ENCODE peak calls at places on chromosome 9, in seven cellular contexts. U is H1, I is HCT116, H is SK-N-SH, N is K562, X is GM12878, S is HepG2. M is an unnamed sample.
A peak's percentile ranks its signal among the peaks of the same experiment; 100 is the strongest.

GRCh38 chr9:97518909-97519307 is 17.4 kb downstream of the TMOD1 start:
- DNase-seq in H (no peak), U (no peak), N (no peak), S (no peak), I (no peak), X (no peak), M (no peak)

GRCh38 chr9:19030899-19031298 is 2.1 kb downstream of the SAXO1 start:
- DNase-seq in N (no peak), U (no peak), X (no peak), I (no peak), S (no peak), H (no peak), M (no peak)

GRCh38 chr9:110936719-110937452 is 101.4 kb downstream of the LPAR1 start:
- DNase-seq in S (no peak), U (no peak), N (no peak), I (no peak), H (no peak), X (no peak), M (no peak)

GRCh38 chr9:19946446-19947109 is 157.7 kb upstream of the SLC24A2 start:
- DNase-seq in N (no peak), I (no peak), S (no peak), U (no peak), X (no peak), H (peak; percentile 57), M (no peak)

GRCh38 chr9:129289131-129289731 is 111.2 kb upstream of the IER5L start:
- DNase-seq in U (peak; percentile 44), N (no peak), S (no peak), I (no peak), H (no peak), X (no peak), M (no peak)

GRCh38 chr9:8652282-8652681 is 852.7 kb upstream of the DMAC1 start:
- DNase-seq in S (no peak), U (no peak), I (no peak), H (no peak), N (no peak), X (no peak), M (no peak)

GRCh38 chr9:110307191-110307590 is 30.5 kb downstream of the TXNDC8 start:
- DNase-seq in N (no peak), I (no peak), X (no peak), S (no peak), H (no peak), U (no peak), M (no peak)

GRCh38 chr9:78030553-78031270 is 899 bp downstream of the GNAQ start:
- DNase-seq in X (no peak), S (no peak), N (peak; percentile 43), H (peak; percentile 80), U (peak; percentile 70), I (no peak), M (no peak)

GRCh38 chr9:129336601-129337286 is 158.7 kb upstream of the IER5L start:
- DNase-seq in X (no peak), H (no peak), S (no peak), I (no peak), U (peak; percentile 67), N (peak; percentile 48), M (no peak)

GRCh38 chr9:123926986-123927385 is 2.9 kb downstream of the DENND1A start:
- DNase-seq in H (no peak), U (no peak), S (no peak), I (no peak), N (no peak), X (no peak), M (no peak)

GRCh38 chr9:123924727-123925126 is 5.2 kb downstream of the DENND1A start:
- DNase-seq in S (no peak), X (no peak), N (no peak), U (no peak), I (no peak), H (no peak), M (no peak)

GRCh38 chr9:123923884-123924283 is 6.0 kb downstream of the DENND1A start:
- DNase-seq in S (no peak), I (no peak), N (no peak), H (no peak), U (no peak), X (no peak), M (no peak)

GRCh38 chr9:123925161-123925560 is 4.8 kb downstream of the DENND1A start:
- DNase-seq in H (no peak), S (no peak), N (no peak), U (no peak), I (no peak), X (no peak), M (no peak)

DNA sequence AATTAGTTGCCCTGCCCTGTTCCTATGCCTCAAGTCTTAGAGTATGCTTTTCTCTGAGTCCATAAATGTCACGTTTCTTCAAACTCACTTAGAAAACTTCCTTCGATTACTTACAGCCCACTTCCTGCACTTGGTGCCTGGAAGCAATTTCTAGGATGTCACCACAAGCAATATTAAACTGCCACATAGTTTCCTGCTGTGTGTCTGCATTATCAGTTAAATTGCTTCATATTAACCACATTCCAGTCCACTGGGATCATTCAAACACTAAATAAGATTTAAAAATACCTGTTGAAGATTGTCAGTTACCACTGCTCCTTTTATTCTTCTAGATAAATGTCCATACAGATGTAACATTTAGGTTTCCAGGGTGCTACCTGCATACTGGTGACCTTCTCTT is 4.1 kb downstream of the DENND1A start:
- DNase-seq in X (no peak), U (no peak), N (no peak), H (no peak), S (peak; percentile 20), I (no peak), M (no peak)
- TF ChIP-seq SIN3A in X (no peak), U (no peak), N (no peak), H (no peak), S (no peak), I (no peak), M (no peak)

DNA sequence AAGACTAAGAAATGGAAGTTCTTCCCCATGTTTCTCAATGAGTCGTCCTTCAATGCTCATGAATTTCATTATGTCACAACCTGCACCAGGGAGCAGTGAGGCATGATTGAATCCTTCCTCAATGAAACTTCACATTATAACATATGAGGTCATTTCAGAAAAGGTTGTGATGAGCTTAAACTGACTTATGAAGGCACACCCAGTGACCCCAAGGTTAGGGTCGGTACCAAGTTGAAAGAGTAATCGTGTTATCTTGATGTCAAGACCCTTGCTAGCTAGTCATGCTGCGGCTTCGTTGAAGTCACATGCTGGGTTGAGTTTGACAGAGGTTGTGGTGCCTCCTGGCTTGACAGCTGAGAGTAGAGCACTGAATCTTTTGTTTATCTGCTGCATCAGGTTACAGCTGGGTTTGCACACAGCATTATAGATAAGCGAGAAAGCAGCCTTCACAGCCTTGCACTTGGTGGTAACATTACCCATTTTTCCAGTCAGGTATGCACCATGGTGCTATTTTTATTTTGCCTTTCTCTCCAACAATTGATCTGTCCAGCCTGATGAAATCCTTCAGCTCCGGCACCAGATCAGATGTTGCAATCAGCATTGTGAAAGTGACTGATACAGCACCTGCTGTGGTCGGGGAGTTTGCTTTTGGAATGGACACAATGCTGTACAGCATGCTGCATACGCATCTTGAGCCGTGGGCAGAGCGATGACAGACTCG is 133.2 kb downstream of the ERCC6L2 start:
- DNase-seq in S (no peak), U (no peak), N (no peak), I (no peak), H (no peak), X (no peak), M (no peak)
- H3K27ac ChIP-seq in S (no peak overlapping the region), U (no peak overlapping the region), N (no peak overlapping the region), I (no peak overlapping the region), H (no peak overlapping the region), X (no peak overlapping the region), M (no peak overlapping the region)

GRCh38 chr9:107193251-107193650 is 89.8 kb upstream of the RAD23B start:
- DNase-seq in H (no peak), X (no peak), S (no peak), N (no peak), I (no peak), U (no peak), M (no peak)

GRCh38 chr9:107188376-107188775 is 94.7 kb upstream of the RAD23B start:
- DNase-seq in H (no peak), S (no peak), I (no peak), N (no peak), U (no peak), X (no peak), M (no peak)

GRCh38 chr9:107190031-107190935 is 92.8 kb upstream of the RAD23B start:
- DNase-seq in H (peak; percentile 28), S (peak; percentile 29), N (no peak), I (no peak), X (no peak), U (no peak), M (no peak)

GRCh38 chr9:107190936-107191290 is 92.2 kb upstream of the RAD23B start:
- DNase-seq in H (no peak), U (no peak), S (no peak), N (no peak), X (no peak), I (no peak), M (no peak)
- TF ChIP-seq SIN3A in H (no peak), U (no peak), S (no peak), N (no peak), X (no peak), I (no peak), M (no peak)

GRCh38 chr9:107480386-107480789 is 9.2 kb downstream of the KLF4 start:
- DNase-seq in S (no peak), I (no peak), H (no peak), X (no peak), U (no peak), N (no peak), M (no peak)
- H3K27ac ChIP-seq in S (no peak overlapping the region), I (peak overlapping the region; percentile 64), H (no peak overlapping the region), X (no peak overlapping the region), U (no peak overlapping the region), N (no peak overlapping the region), M (no peak overlapping the region)

GRCh38 chr9:27591093-27591492 is 17.8 kb upstream of the C9orf72 start:
- DNase-seq in X (no peak), S (no peak), U (no peak), H (no peak), N (no peak), I (no peak), M (no peak)
- TF ChIP-seq SIN3A in X (no peak), S (no peak), U (no peak), H (no peak), N (no peak), I (no peak), M (no peak)

GRCh38 chr9:127126981-127127380 is 4.5 kb upstream of the ANGPTL2 start:
- DNase-seq in N (no peak), I (no peak), X (no peak), H (no peak), U (no peak), S (no peak), M (no peak)
- H3K27ac ChIP-seq in N (no peak overlapping the region), I (no peak overlapping the region), X (no peak overlapping the region), H (no peak overlapping the region), U (no peak overlapping the region), S (no peak overlapping the region), M (no peak overlapping the region)